ENCODE peak calls at places on chromosomes 1 and 21, in seven cellular contexts. E, H, R, G, N, S and Q are unnamed samples.

GRCh38 chr1:193322218-193322617 is 135.8 kb upstream of the B3GALT2 start:
- DNase-seq in N (peak; percentile 84), S (no peak), E (peak; percentile 68), H (peak; percentile 22), G (peak; percentile 69), R (no peak), Q (peak; percentile 68)

GRCh38 chr1:175319112-175319911 is 126.7 kb upstream of the KIAA0040 start:
- DNase-seq in G (peak; percentile 54), S (peak; percentile 74), R (no peak), N (peak; percentile 60), H (peak; percentile 66), E (peak; percentile 69), Q (peak; percentile 64)

GRCh38 chr1:154809436-154810413 is 60.4 kb downstream of the KCNN3 start:
- DNase-seq in G (peak; percentile 49), S (peak; percentile 72), H (no peak), N (peak; percentile 12), R (no peak), E (peak; percentile 55), Q (no peak)

GRCh38 chr1:29641921-29642320 is 405.6 kb downstream of the PTPRU start:
- DNase-seq in E (no peak), G (no peak), S (no peak), H (no peak), N (no peak), R (no peak), Q (no peak)

GRCh38 chr1:51301844-51302162 is 28.6 kb downstream of the TTC39A start:
- DNase-seq in S (no peak), R (no peak), G (no peak), H (no peak), N (no peak), E (no peak), Q (no peak)

GRCh38 chr1:210647406-210648333 is 319.0 kb downstream of the HHAT start:
- DNase-seq in N (peak; percentile 68), S (no peak), H (no peak), R (no peak), E (peak; percentile 45), G (peak; percentile 56), Q (peak; percentile 37)

GRCh38 chr1:25647863-25648262 is 31.3 kb downstream of the MAN1C1 start:
- DNase-seq in R (no peak), S (no peak), N (no peak), G (no peak), H (no peak), E (no peak), Q (no peak)

GRCh38 chr1:20594746-20595145 is 5.8 kb downstream of the CDA start:
- DNase-seq in H (no peak), N (no peak), R (no peak), E (no peak), S (no peak), G (no peak), Q (no peak)

GRCh38 chr1:172762087-172762486 is 103.2 kb downstream of the FASLG start:
- DNase-seq in H (no peak), N (no peak), E (no peak), R (no peak), S (no peak), G (no peak), Q (no peak)

GRCh38 chr1:155509064-155509463 is 53.5 kb downstream of the ASH1L start:
- DNase-seq in G (no peak), S (no peak), E (peak; percentile 22), N (no peak), R (no peak), H (no peak), Q (no peak)

GRCh38 chr1:30694248-30695175 is 28.9 kb downstream of the MATN1 start:
- DNase-seq in H (no peak), G (no peak), R (no peak), N (no peak), S (peak; percentile 19), E (no peak), Q (no peak)

GRCh38 chr1:30697571-30697970 is 25.8 kb downstream of the MATN1 start:
- DNase-seq in H (no peak), G (no peak), S (peak; percentile 43), N (no peak), R (no peak), E (no peak), Q (no peak)

GRCh38 chr1:30696831-30697230 is 26.6 kb downstream of the MATN1 start:
- DNase-seq in R (no peak), S (peak; percentile 18), H (no peak), G (no peak), E (no peak), N (no peak), Q (no peak)

GRCh38 chr1:30693820-30694219 is 29.6 kb downstream of the MATN1 start:
- DNase-seq in H (no peak), E (no peak), S (peak; percentile 61), R (no peak), N (no peak), G (no peak), Q (no peak)

DNA sequence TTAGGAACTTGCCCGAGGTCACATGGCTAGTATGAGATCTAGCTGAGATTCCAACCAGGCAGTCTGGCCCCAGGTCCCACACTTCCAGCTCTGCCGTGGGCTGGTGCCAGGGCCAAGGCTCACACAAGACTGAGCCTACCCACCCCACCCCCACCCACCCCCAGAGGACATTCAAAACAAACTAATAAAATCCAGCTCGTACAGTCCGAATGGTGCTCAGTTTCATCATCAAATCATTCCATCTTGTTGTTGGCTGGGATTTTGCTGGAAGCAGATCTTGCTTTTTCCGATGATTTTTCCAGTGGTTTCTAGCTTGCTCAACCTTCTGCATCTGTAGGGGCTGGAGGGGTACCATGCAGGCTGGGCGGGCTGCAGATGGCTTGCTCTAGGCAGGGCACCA is 27.9 kb downstream of the MATN1 start:
- DNase-seq in G (no peak), H (no peak), S (peak; percentile 77), N (no peak), E (no peak), R (no peak), Q (no peak)
- H3K27ac ChIP-seq in G (no peak overlapping the region), H (no peak overlapping the region), S (peak overlapping the region; percentile 89), N (no peak overlapping the region), E (no peak overlapping the region), R (peak overlapping the region; percentile 60), Q (no peak overlapping the region)

DNA sequence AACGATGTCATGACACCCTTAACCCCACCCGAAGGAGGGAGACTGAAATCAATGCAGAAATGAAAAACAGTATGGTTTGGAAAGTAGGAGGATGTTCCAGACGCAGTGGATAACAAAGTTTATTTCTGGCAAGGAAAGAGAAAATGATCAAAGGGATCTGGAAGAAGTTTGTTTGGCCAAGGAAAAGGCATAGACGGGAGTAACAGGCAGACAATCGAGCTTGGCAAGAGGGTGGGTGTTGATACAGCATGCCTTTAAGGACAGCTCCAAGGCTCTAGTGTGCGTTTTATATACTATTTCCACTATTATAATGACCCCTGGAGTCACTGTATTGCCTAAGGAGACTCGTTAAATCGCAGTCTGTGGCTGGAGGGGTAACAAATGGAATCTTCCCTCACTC is 303.7 kb upstream of the RUNX1 start:
- DNase-seq in N (no peak), R (no peak), H (no peak), E (no peak), S (no peak), G (no peak), Q (no peak)
- H3K27ac ChIP-seq in N (no peak overlapping the region), R (no peak overlapping the region), H (no peak overlapping the region), E (no peak overlapping the region), S (no peak overlapping the region), G (no peak overlapping the region), Q (no peak overlapping the region)

GRCh38 chr1:8115031-8115768 is 89.1 kb upstream of the ERRFI1 start:
- DNase-seq in G (no peak), E (no peak), H (no peak), S (no peak), R (no peak), N (no peak), Q (no peak)

GRCh38 chr1:8116892-8117262 is 90.8 kb upstream of the ERRFI1 start:
- DNase-seq in N (peak; percentile 93), G (peak; percentile 82), E (peak; percentile 96), S (peak; percentile 82), H (no peak), R (no peak), Q (no peak)

GRCh38 chr1:8120693-8121260 is 94.7 kb upstream of the ERRFI1 start:
- DNase-seq in E (peak; percentile 68), G (no peak), H (no peak), N (peak; percentile 34), R (no peak), S (no peak), Q (no peak)

GRCh38 chr1:8115769-8116167 is 89.7 kb upstream of the ERRFI1 start:
- DNase-seq in N (no peak), E (no peak), G (no peak), R (no peak), H (no peak), S (no peak), Q (no peak)

GRCh38 chr1:8118031-8118451 is 91.9 kb upstream of the ERRFI1 start:
- DNase-seq in H (no peak), N (no peak), S (no peak), R (no peak), E (peak; percentile 71), G (no peak), Q (no peak)
- H3K27ac ChIP-seq in H (peak overlapping the region; percentile 99), N (peak overlapping the region; percentile 87), S (peak overlapping the region; percentile 95), R (peak overlapping the region; percentile 84), E (peak overlapping the region; percentile 41), G (peak overlapping the region; percentile 69), Q (no peak overlapping the region)

GRCh38 chr1:115495111-115495510 is 146.7 kb upstream of the VANGL1 start:
- DNase-seq in H (no peak), N (no peak), G (no peak), E (no peak), S (no peak), R (no peak), Q (no peak)

GRCh38 chr1:115492880-115493279 is 148.9 kb upstream of the VANGL1 start:
- DNase-seq in N (peak; percentile 58), E (peak; percentile 15), S (no peak), R (no peak), G (no peak), H (no peak), Q (no peak)

GRCh38 chr1:115493834-115494233 is 147.9 kb upstream of the VANGL1 start:
- DNase-seq in H (no peak), G (no peak), S (no peak), R (no peak), E (no peak), N (no peak), Q (no peak)

GRCh38 chr1:115496904-115497527 is 144.8 kb upstream of the VANGL1 start:
- DNase-seq in R (no peak), S (no peak), G (peak; percentile 83), E (peak; percentile 54), H (no peak), N (peak; percentile 58), Q (peak; percentile 38)

DNA sequence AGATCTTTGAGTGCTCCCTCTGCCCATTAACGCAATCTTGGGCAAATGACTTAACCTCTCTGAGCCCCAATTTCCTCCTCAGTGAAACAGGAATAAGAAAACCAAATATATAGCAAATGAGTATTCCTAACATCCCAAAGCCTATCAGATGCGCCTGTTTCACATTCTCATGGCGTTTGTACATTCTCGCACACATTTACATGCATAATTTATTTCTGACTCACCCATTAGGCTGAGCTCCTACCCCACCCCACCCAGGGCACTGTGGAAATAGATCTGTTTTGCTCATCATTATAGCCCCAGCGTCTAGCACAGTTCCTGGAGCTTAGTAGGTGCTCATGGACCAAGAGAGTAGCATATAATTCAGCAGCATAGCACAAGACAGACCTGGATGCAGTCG is 146.2 kb upstream of the VANGL1 start:
- DNase-seq in E (peak; percentile 28), R (no peak), H (no peak), G (peak; percentile 53), N (peak; percentile 55), S (no peak), Q (peak; percentile 69)
- H3K27ac ChIP-seq in E (no peak overlapping the region), R (no peak overlapping the region), H (no peak overlapping the region), G (no peak overlapping the region), N (no peak overlapping the region), S (no peak overlapping the region), Q (no peak overlapping the region)